ENCODE peak calls at places on chromosome 12, in eight cellular contexts. One of them, this sample, is unnamed.

GRCh38 chr12:54160050-54160449 is 28.7 kb downstream of the SMUG1 start:
- DNase-seq in ovary: no peak
- DNase-seq in HEK293T: no peak
- DNase-seq in brain pericyte: no peak
- DNase-seq in stimulated activated CD4-positive, alpha-beta T cell treated with anti-CD3 and anti-CD28 coated beads, Interleukin-2, amount 100 ng/mL, for 24 hours: no peak
- DNase-seq in hippocampal formation: no peak
- DNase-seq in A549: no peak
- DNase-seq in T-helper 1 cell: no peak
- DNase-seq in this sample: no peak

GRCh38 chr12:47286676-47287075 is 206.9 kb upstream of the AMIGO2 start:
- DNase-seq in brain pericyte: no peak
- DNase-seq in T-helper 1 cell: no peak
- DNase-seq in ovary: no peak
- DNase-seq in stimulated activated CD4-positive, alpha-beta T cell treated with anti-CD3 and anti-CD28 coated beads, Interleukin-2, amount 100 ng/mL, for 24 hours: no peak
- DNase-seq in hippocampal formation: no peak
- DNase-seq in HEK293T: no peak
- DNase-seq in A549: no peak
- DNase-seq in this sample: peak

GRCh38 chr12:46920503-46920902 is 94.7 kb upstream of the SLC38A4 start:
- DNase-seq in stimulated activated CD4-positive, alpha-beta T cell treated with anti-CD3 and anti-CD28 coated beads, Interleukin-2, amount 100 ng/mL, for 24 hours: no peak
- DNase-seq in HEK293T: no peak
- DNase-seq in ovary: no peak
- DNase-seq in A549: no peak
- DNase-seq in hippocampal formation: no peak
- DNase-seq in brain pericyte: no peak
- DNase-seq in T-helper 1 cell: no peak
- DNase-seq in this sample: no peak

GRCh38 chr12:92434607-92435025 is 268.2 kb upstream of the PLEKHG7 start:
- DNase-seq in ovary: no peak
- DNase-seq in brain pericyte: no peak
- DNase-seq in hippocampal formation: no peak
- DNase-seq in T-helper 1 cell: no peak
- DNase-seq in A549: no peak
- DNase-seq in stimulated activated CD4-positive, alpha-beta T cell treated with anti-CD3 and anti-CD28 coated beads, Interleukin-2, amount 100 ng/mL, for 24 hours: no peak
- DNase-seq in HEK293T: no peak
- DNase-seq in this sample: no peak

GRCh38 chr12:103373088-103373523 is 122.7 kb downstream of the C12orf42 start:
- DNase-seq in T-helper 1 cell: no peak
- DNase-seq in ovary: no peak
- DNase-seq in brain pericyte: no peak
- DNase-seq in hippocampal formation: no peak
- DNase-seq in HEK293T: no peak
- DNase-seq in A549: no peak
- DNase-seq in stimulated activated CD4-positive, alpha-beta T cell treated with anti-CD3 and anti-CD28 coated beads, Interleukin-2, amount 100 ng/mL, for 24 hours: no peak
- DNase-seq in this sample: no peak

GRCh38 chr12:94603434-94604068 is 46.8 kb downstream of the TMCC3 start:
- DNase-seq in HEK293T: no peak
- DNase-seq in T-helper 1 cell: no peak
- DNase-seq in ovary: no peak
- DNase-seq in brain pericyte: no peak
- DNase-seq in A549: peak
- DNase-seq in stimulated activated CD4-positive, alpha-beta T cell treated with anti-CD3 and anti-CD28 coated beads, Interleukin-2, amount 100 ng/mL, for 24 hours: peak
- DNase-seq in hippocampal formation: no peak
- DNase-seq in this sample: peak

GRCh38 chr12:104792570-104792969 is 165.5 kb downstream of the SLC41A2 start:
- DNase-seq in A549: peak
- DNase-seq in HEK293T: no peak
- DNase-seq in stimulated activated CD4-positive, alpha-beta T cell treated with anti-CD3 and anti-CD28 coated beads, Interleukin-2, amount 100 ng/mL, for 24 hours: no peak
- DNase-seq in hippocampal formation: no peak
- DNase-seq in T-helper 1 cell: no peak
- DNase-seq in ovary: no peak
- DNase-seq in brain pericyte: peak
- DNase-seq in this sample: no peak

GRCh38 chr12:30822385-30823139 is 67.8 kb upstream of the CAPRIN2 start:
- DNase-seq in stimulated activated CD4-positive, alpha-beta T cell treated with anti-CD3 and anti-CD28 coated beads, Interleukin-2, amount 100 ng/mL, for 24 hours: peak
- DNase-seq in ovary: peak
- DNase-seq in brain pericyte: no peak
- DNase-seq in hippocampal formation: peak
- DNase-seq in HEK293T: no peak
- DNase-seq in A549: peak
- DNase-seq in T-helper 1 cell: no peak
- DNase-seq in this sample: peak

GRCh38 chr12:116319851-116320621 is 42.5 kb upstream of the MED13L start:
- DNase-seq in A549: no peak
- DNase-seq in hippocampal formation: no peak
- DNase-seq in HEK293T: no peak
- DNase-seq in brain pericyte: peak
- DNase-seq in ovary: peak
- DNase-seq in stimulated activated CD4-positive, alpha-beta T cell treated with anti-CD3 and anti-CD28 coated beads, Interleukin-2, amount 100 ng/mL, for 24 hours: peak
- DNase-seq in T-helper 1 cell: no peak
- DNase-seq in this sample: no peak